ENCODE peak calls at places on chromosome 13, in eight cellular contexts. N is mammary epithelial cell; B is stimulated activated CD4-positive, alpha-beta T cell treated with anti-CD3 and anti-CD28 coated beads, Interleukin-4, amount 100 ng/mL, for 24 hours; F is EL; R is osteoblast; H is stimulated activated CD8-positive, alpha-beta memory T cell treated with anti-CD3 and anti-CD28 coated beads, Interleukin-4, amount 100 ng/mL, for 4 hours; Z is activated CD4-positive, alpha-beta T cell treated with anti-CD3 and anti-CD28 coated beads, Interleukin-2, amount 10 ng/mL, durations not matched to agents 7 days and 5 days; G is COR-L47. W is an unnamed sample.

GRCh38 chr13:113853518-113854237 is 10.2 kb downstream of the GAS6 start:
- DNase-seq in N (no peak), B (no peak), F (no peak), R (peak), H (no peak), Z (no peak), G (no peak), W (no peak)

GRCh38 chr13:94672400-94672799 is 39.9 kb downstream of the SOX21 start:
- DNase-seq in N (no peak), B (no peak), F (no peak), R (no peak), H (no peak), Z (no peak), G (no peak), W (no peak)

GRCh38 chr13:21365574-21365973 is 93.5 kb downstream of the ZDHHC20 start:
- DNase-seq in N (no peak), B (no peak), F (no peak), R (no peak), H (no peak), Z (peak), G (no peak), W (no peak)

GRCh38 chr13:113595131-113595530 is 10.6 kb downstream of the TFDP1 start:
- DNase-seq in N (no peak), B (no peak), F (no peak), R (peak), H (no peak), Z (no peak), G (no peak), W (no peak)

GRCh38 chr13:114144606-114145244 is 12.3 kb upstream of the RASA3 start:
- DNase-seq in N (no peak), B (no peak), F (no peak), R (peak), H (no peak), Z (no peak), G (no peak), W (no peak)

GRCh38 chr13:102769679-102770078 is 3.9 kb downstream of the TEX30 start:
- DNase-seq in N (peak), B (no peak), F (no peak), R (no peak), H (no peak), Z (no peak), G (no peak), W (peak)

GRCh38 chr13:45100855-45101254 is 19.5 kb upstream of the GTF2F2 start:
- DNase-seq in N (no peak), B (no peak), F (no peak), R (no peak), H (no peak), Z (no peak), G (no peak), W (no peak)

GRCh38 chr13:43374621-43375020 is 351.2 kb downstream of the DNAJC15 start:
- DNase-seq in N (no peak), B (no peak), F (peak), R (peak), H (no peak), Z (no peak), G (no peak), W (no peak)

GRCh38 chr13:113452942-113453901 is at the start of gene ADPRHL1:
- DNase-seq in N (no peak), B (no peak), F (no peak), R (no peak), H (no peak), Z (no peak), G (no peak), W (no peak)

GRCh38 chr13:110338441-110339101 is 31.5 kb downstream of the COL4A2 start:
- DNase-seq in N (no peak), B (no peak), F (no peak), R (no peak), H (no peak), Z (no peak), G (no peak), W (no peak)

W was measured in dermis blood vessel endothelial cell.